ENCODE peak calls at places on chromosomes 3 and 15, in six cellular contexts. X is heart left ventricle, K is lung, Q is HEK293T, Y is NCI-H1092, D is breast epithelium. N is an unnamed sample.

GRCh38 chr15:80849308-80849707 is 70.1 kb downstream of the CEMIP start:
- DNase-seq in Y (no peak), X (no peak), Q (no peak), D (no peak), K (peak; percentile 81), N (peak; percentile 55)

GRCh38 chr3:16280671-16281070 is 15.7 kb downstream of the OXNAD1 start:
- DNase-seq in D (no peak), X (no peak), Q (no peak), Y (no peak), K (no peak), N (no peak)

GRCh38 chr3:135081451-135082434 is 286.7 kb downstream of the EPHB1 start:
- DNase-seq in Y (no peak), D (no peak), Q (no peak), X (no peak), K (no peak), N (no peak)

GRCh38 chr15:41969851-41970431 is 2.4 kb downstream of the EHD4 start:
- DNase-seq in K (no peak), X (no peak), Y (no peak), Q (no peak), D (peak; percentile 31), N (no peak)

GRCh38 chr3:64815195-64815627 is 127.4 kb upstream of the ADAMTS9 start:
- DNase-seq in K (no peak), D (no peak), Q (no peak), X (peak; percentile 23), Y (no peak), N (no peak)

GRCh38 chr15:44727462-44728231 is 8.7 kb upstream of the TRIM69 start:
- DNase-seq in Y (no peak), D (no peak), K (no peak), Q (no peak), X (no peak), N (no peak)

GRCh38 chr15:82995076-82995475 is 9.1 kb downstream of the RAMAC start:
- DNase-seq in Y (no peak), K (no peak), D (no peak), X (no peak), Q (no peak), N (no peak)

GRCh38 chr15:80152896-80153876 is at the start of gene FAH:
- DNase-seq in Y (no peak), D (no peak), K (peak; percentile 70), Q (peak; percentile 39), X (no peak), N (peak; percentile 72)

GRCh38 chr3:167899090-167899489 is 163.6 kb downstream of the SERPINI1 start:
- DNase-seq in Q (no peak), Y (no peak), K (no peak), X (no peak), D (no peak), N (no peak)

GRCh38 chr3:191521055-191521454 is 60.1 kb downstream of the PYDC2 start:
- DNase-seq in X (no peak), K (no peak), Q (no peak), Y (no peak), D (no peak), N (no peak)

GRCh38 chr15:33310481-33311311 is at the start of gene RYR3:
- DNase-seq in Y (no peak), Q (peak; percentile 28), X (peak; percentile 12), D (no peak), K (no peak), N (no peak)

N was measured in RKO.